ENCODE peak calls at places on chromosomes 2 and 18, in four cellular contexts. Z, S, N and M are unnamed samples.

GRCh38 chr2:33265584-33266338 is 210.7 kb upstream of the RASGRP3 start:
- DNase-seq in Z (no peak), S (no peak), N (no peak), M (no peak)

GRCh38 chr2:181742908-181743722 is 62.8 kb upstream of the NEUROD1 start:
- DNase-seq in Z (peak; percentile 74), S (no peak), N (peak; percentile 53), M (peak; percentile 32)

GRCh38 chr18:49812321-49813070 is 837 bp downstream of the ACAA2 start:
- DNase-seq in Z (no peak), S (no peak), N (peak; percentile 18), M (no peak)

GRCh38 chr18:23703057-23703986 is 14.1 kb downstream of the LAMA3 start:
- DNase-seq in Z (peak; percentile 39), S (no peak), N (peak; percentile 43), M (no peak)

GRCh38 chr18:54950221-54950620 is 9.0 kb downstream of the CCDC68 start:
- DNase-seq in Z (peak; percentile 78), S (no peak), N (no peak), M (no peak)

GRCh38 chr2:152309352-152310214 is 25.4 kb upstream of the FMNL2 start:
- DNase-seq in Z (no peak), S (no peak), N (no peak), M (no peak)

GRCh38 chr2:191977754-191978153 is 130.9 kb upstream of the CAVIN2 start:
- DNase-seq in Z (no peak), S (no peak), N (no peak), M (no peak)

GRCh38 chr18:79317718-79318117 is 78.0 kb upstream of the NFATC1 start:
- DNase-seq in Z (no peak), S (no peak), N (no peak), M (no peak)

GRCh38 chr2:235709124-235709813 is 215.4 kb downstream of the AGAP1 start:
- DNase-seq in Z (no peak), S (no peak), N (no peak), M (no peak)

GRCh38 chr2:172439509-172439860 is 12.1 kb downstream of the ITGA6 start:
- DNase-seq in Z (no peak), S (no peak), N (no peak), M (no peak)
- H3K4me1 ChIP-seq in Z (peaks cover 85% of the 10 kb centered on the region), S (peaks cover 90% of the 10 kb centered on the region), N (peaks cover 27% of the 10 kb centered on the region), M (no peaks in the 10 kb centered on the region)

GRCh38 chr2:109302319-109302718 is 173.3 kb downstream of the SH3RF3 start:
- DNase-seq in Z (no peak), S (no peak), N (no peak), M (no peak)

GRCh38 chr2:109304248-109304647 is 175.2 kb downstream of the SH3RF3 start:
- DNase-seq in Z (no peak), S (no peak), N (no peak), M (no peak)

GRCh38 chr2:109300582-109300981 is 171.6 kb downstream of the SH3RF3 start:
- DNase-seq in Z (no peak), S (no peak), N (no peak), M (no peak)

GRCh38 chr2:109299466-109299865 is 170.5 kb downstream of the SH3RF3 start:
- DNase-seq in Z (no peak), S (no peak), N (no peak), M (no peak)

DNA sequence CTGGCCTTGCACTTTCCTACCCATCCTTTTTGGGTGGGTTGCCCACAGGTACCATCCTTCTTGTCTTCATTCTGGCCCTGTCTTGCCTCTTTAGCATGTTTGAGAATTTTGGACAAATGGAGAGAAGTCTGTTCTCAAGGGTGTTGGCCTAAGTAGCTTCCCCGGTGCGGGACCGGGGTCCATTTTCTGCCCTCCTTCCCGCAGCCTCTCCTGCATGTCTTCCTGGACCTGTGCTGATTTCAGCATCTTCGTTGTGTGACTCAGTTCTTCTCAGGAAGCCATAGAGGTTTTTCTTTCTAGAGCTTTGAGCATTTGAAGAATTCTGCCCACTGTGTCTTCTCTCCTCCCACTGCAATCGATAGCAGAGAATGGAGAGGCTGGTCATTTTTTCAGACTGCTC is 172.7 kb downstream of the SH3RF3 start:
- DNase-seq in Z (no peak), S (no peak), N (no peak), M (no peak)
- H3K4me1 ChIP-seq in Z (no peaks in the 10 kb centered on the region), S (no peaks in the 10 kb centered on the region), N (no peaks in the 10 kb centered on the region), M (peaks cover 65% of the 10 kb centered on the region)

DNA sequence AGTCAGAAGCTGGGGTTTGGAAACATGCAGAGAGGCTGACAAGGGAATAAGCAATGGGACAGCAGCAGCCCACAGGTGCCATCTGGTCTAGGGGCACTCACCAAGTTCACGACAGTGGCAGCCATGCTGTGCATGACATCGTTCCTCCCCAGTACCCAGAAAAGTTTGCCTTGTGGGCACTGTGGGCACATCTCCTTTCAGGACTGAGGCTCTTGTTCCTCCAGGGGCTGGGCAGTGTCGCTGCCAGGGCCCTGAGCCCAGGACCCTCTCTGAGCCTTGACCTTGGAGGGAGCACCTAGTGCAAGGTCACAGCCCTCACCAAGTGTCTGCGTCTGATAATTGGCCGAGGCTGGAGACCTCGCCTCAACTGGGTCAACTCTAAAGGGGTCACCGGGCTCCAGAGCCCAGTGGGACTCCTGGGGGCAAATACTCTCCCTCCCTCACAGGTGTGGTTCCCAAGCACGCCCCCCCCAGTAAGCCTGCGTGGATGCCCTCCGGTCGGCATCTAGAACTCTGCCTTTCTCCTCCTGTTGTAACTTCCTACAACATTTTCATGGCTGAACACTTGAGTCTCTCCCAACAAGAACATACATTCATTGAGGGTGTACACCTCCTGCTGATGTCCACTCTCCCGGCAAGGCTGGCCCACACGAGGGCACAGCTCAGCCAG is 37.8 kb downstream of the FAM178B start:
- DNase-seq in Z (no peak), S (no peak), N (no peak), M (no peak)
- H3K4me1 ChIP-seq in Z (peaks cover 13% of the 10 kb centered on the region), S (peaks cover 16% of the 10 kb centered on the region), N (no peaks in the 10 kb centered on the region), M (peaks cover 12% of the 10 kb centered on the region)

DNA sequence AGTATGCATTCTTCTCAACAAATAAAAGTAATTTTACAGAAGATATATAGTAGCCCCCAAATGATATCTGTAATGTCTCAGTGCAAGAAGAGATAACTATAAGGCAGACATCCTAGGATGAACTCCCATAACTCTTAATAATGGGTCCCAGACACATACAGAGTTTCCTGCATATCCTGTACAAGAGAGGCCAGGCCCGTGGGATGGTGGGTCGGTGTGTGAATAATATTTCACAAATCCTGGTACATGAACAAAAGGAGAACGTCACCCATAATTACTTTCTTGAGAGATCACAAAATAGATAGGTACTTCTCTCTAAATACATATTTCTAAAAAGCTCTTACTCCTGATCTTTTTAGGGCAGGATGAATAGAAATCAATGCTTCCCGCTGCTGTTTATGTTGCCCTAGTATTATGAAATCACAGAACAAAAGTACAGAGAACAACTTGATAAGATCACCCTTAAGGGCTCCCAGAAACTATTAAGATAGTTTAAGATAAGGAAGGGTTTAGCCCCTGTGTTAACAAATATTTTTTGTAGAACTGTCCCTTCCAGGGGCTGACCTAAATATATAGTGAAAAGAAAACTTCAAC is 5.4 kb downstream of the IRS1 start:
- DNase-seq in Z (no peak), S (no peak), N (no peak), M (no peak)
- H3K4me1 ChIP-seq in Z (peaks cover 87% of the 10 kb centered on the region), S (peaks cover 24% of the 10 kb centered on the region), N (peaks cover 4% of the 10 kb centered on the region), M (no peaks in the 10 kb centered on the region)

DNA sequence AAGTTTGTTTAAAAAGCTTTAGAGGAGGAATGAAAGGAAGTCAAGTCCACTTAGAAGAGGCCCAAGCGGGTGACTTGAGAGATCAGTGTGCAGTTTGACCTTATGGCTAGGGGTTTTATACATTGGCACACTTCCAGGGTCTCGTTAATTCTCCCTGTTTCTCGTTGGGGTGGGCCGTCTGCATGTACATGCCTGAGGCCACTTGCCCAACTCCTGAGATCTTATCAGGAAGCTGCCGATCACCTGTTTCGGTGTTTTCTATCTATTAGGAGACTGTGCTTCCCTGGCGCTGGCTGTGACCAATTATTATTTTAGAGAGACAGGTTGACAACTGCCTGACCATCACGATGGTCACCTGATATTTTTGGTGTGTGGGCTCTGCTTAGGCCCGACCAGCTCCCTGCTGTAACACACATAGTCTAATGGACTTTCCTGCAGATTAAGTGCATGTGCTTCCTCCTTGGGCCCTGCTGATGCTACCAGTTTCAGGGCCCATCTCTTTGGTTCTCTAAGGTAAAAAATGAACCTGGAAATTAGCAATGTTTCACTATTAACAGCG is 31.0 kb upstream of the MSH6 start:
- DNase-seq in Z (no peak), S (no peak), N (no peak), M (no peak)
- H3K4me1 ChIP-seq in Z (no peaks in the 10 kb centered on the region), S (no peaks in the 10 kb centered on the region), N (peaks cover 17% of the 10 kb centered on the region), M (no peaks in the 10 kb centered on the region)

GRCh38 chr2:136136921-136137320 is 19.0 kb upstream of the CXCR4 start:
- DNase-seq in Z (no peak), S (no peak), N (no peak), M (no peak)

GRCh38 chr2:136135462-136135861 is 17.5 kb upstream of the CXCR4 start:
- DNase-seq in Z (no peak), S (no peak), N (no peak), M (no peak)

GRCh38 chr2:136137982-136138381 is 20.0 kb upstream of the CXCR4 start:
- DNase-seq in Z (no peak), S (peak; percentile 45), N (no peak), M (no peak)

GRCh38 chr2:136134126-136134525 is 16.2 kb upstream of the CXCR4 start:
- DNase-seq in Z (no peak), S (no peak), N (no peak), M (no peak)

GRCh38 chr2:136135924-136136906 is 18.3 kb upstream of the CXCR4 start:
- DNase-seq in Z (peak; percentile 21), S (peak; percentile 84), N (no peak), M (no peak)
- H3K4me1 ChIP-seq in Z (no peaks in the 10 kb centered on the region), S (peaks cover 87% of the 10 kb centered on the region), N (no peaks in the 10 kb centered on the region), M (no peaks in the 10 kb centered on the region)

GRCh38 chr2:85793584-85793983 is 39.8 kb downstream of the ATOH8 start:
- DNase-seq in Z (no peak), S (no peak), N (no peak), M (no peak)

GRCh38 chr2:85796046-85796548 is 42.3 kb downstream of the ATOH8 start:
- DNase-seq in Z (no peak), S (no peak), N (no peak), M (peak; percentile 45)

GRCh38 chr2:85794038-85794441 is 40.2 kb downstream of the ATOH8 start:
- DNase-seq in Z (no peak), S (no peak), N (no peak), M (no peak)

GRCh38 chr2:85795331-85796045 is 41.7 kb downstream of the ATOH8 start:
- DNase-seq in Z (no peak), S (no peak), N (no peak), M (peak; percentile 19)

DNA sequence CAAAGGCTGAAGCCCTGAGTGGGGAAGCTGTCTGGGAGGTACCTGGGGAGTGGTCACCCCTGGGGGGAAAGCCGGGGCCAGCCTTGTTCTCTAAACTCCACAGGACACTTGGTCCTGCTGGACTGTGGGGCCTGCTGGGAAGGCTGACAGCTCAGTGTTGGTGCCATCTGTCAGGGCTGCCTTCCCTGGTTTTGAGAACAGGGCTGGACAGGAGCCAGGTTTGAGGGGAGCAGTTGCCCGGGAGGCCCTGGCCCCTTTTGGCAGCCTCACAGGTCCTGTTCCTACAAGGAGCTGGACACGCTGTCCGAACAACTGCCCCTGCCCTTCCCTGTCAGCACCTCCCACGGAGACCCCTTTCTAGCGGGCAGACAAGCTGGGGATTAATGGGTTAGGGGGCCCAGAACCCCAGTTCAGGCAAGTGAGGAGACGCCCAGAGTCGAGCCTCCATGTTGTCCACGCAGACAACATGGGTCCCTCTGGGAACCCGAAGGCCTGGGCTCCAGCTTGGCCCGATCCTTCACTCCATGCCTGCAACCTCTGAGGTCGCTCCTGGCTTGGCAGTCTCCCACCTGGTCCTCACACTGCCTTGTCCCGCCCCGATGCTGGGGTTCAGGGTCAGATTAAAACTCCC is 40.8 kb downstream of the ATOH8 start:
- DNase-seq in Z (no peak), S (no peak), N (no peak), M (peak; percentile 74)
- H3K4me1 ChIP-seq in Z (peaks cover 29% of the 10 kb centered on the region), S (no peaks in the 10 kb centered on the region), N (no peaks in the 10 kb centered on the region), M (peaks cover 71% of the 10 kb centered on the region)